ENCODE peak calls at places on chromosomes 5 and 9, in five cellular contexts. L is H1, B is H9, Y is mesenchymal stem cell, T is neuronal stem cell. D is an unnamed sample.

GRCh38 chr5:126745259-126745992 is 31.5 kb upstream of the LMNB1 start:
- DNase-seq in L (no peak), T (no peak), Y (no peak), B (peak; percentile 39), D (peak; percentile 93)

GRCh38 chr5:30401479-30402058 is 791.9 kb upstream of the CDH6 start:
- DNase-seq in Y (peak; percentile 23), B (peak; percentile 43), L (no peak), T (peak; percentile 43), D (no peak)

GRCh38 chr5:68264024-68264956 is 48.7 kb downstream of the PIK3R1 start:
- DNase-seq in L (no peak), B (no peak), T (no peak), Y (no peak), D (no peak)

GRCh38 chr9:137454145-137454505 is 5.0 kb downstream of the NSMF start:
- DNase-seq in Y (no peak), T (peak; percentile 76), B (peak; percentile 80), L (no peak), D (no peak)

GRCh38 chr5:138354926-138355378 is 2.5 kb downstream of the KDM3B start:
- DNase-seq in B (peak; percentile 64), L (no peak), Y (peak; percentile 78), T (peak; percentile 59), D (no peak)

GRCh38 chr9:137478613-137479314 is 19.6 kb upstream of the NSMF start:
- DNase-seq in T (no peak), Y (no peak), B (peak; percentile 67), L (no peak), D (peak; percentile 42)

GRCh38 chr9:133996531-133997520 is 4.7 kb upstream of the VAV2 start:
- DNase-seq in Y (no peak), T (no peak), B (no peak), L (no peak), D (no peak)

GRCh38 chr5:138459311-138459710 is 6.0 kb upstream of the EGR1 start:
- DNase-seq in L (no peak), Y (peak; percentile 32), B (no peak), T (no peak), D (peak; percentile 36)

GRCh38 chr9:97558701-97559101 is 57.2 kb downstream of the TMOD1 start:
- DNase-seq in B (no peak), Y (no peak), T (no peak), L (no peak), D (no peak)

GRCh38 chr9:32472344-32472743 is 53.7 kb downstream of the RIGI start:
- DNase-seq in Y (no peak), B (no peak), L (no peak), T (no peak), D (no peak)

GRCh38 chr5:149161026-149161687 is 19.9 kb downstream of the ABLIM3 start:
- DNase-seq in L (no peak), Y (no peak), T (no peak), B (no peak), D (no peak)

GRCh38 chr5:120545007-120545406 is 80.9 kb downstream of the PRR16 start:
- DNase-seq in L (no peak), B (no peak), Y (no peak), T (no peak), D (no peak)

GRCh38 chr5:178297751-178298150 is 65.1 kb upstream of the PHYKPL start:
- DNase-seq in B (no peak), L (no peak), T (no peak), Y (no peak), D (no peak)

GRCh38 chr9:18077941-18078678 is 395.8 kb upstream of the ADAMTSL1 start:
- DNase-seq in Y (no peak), B (no peak), T (no peak), L (no peak), D (no peak)

GRCh38 chr5:16492398-16493175 is 27.0 kb upstream of the ZNF622 start:
- DNase-seq in Y (peak; percentile 82), L (no peak), T (no peak), B (no peak), D (peak; percentile 96)

GRCh38 chr5:59793000-59793399 is 100.5 kb downstream of the PDE4D start:
- DNase-seq in Y (peak; percentile 82), T (no peak), L (no peak), B (no peak), D (peak; percentile 95)

GRCh38 chr5:86546582-86546981 is 71.2 kb upstream of the COX7C start:
- DNase-seq in Y (no peak), L (no peak), T (no peak), B (no peak), D (no peak)

GRCh38 chr9:5428794-5429528 is 8.8 kb downstream of the PLGRKT start:
- DNase-seq in T (no peak), B (no peak), L (no peak), Y (no peak), D (peak; percentile 54)

GRCh38 chr9:27528886-27529315 is 713 bp downstream of the MOB3B start:
- DNase-seq in L (no peak), B (peak; percentile 59), Y (peak; percentile 67), T (peak; percentile 61), D (peak; percentile 84)

GRCh38 chr9:211557-211956 is 3.1 kb upstream of the DOCK8 start:
- DNase-seq in T (no peak), B (no peak), L (no peak), Y (no peak), D (no peak)

GRCh38 chr5:144575736-144576135 is 405.1 kb downstream of the KCTD16 start:
- DNase-seq in T (no peak), Y (no peak), B (no peak), L (no peak), D (no peak)

GRCh38 chr5:150525781-150526180 is 17.9 kb downstream of the NDST1 start:
- DNase-seq in T (no peak), L (no peak), Y (no peak), B (no peak), D (no peak)

GRCh38 chr5:89556215-89557009 is 673.4 kb upstream of the MEF2C start:
- DNase-seq in T (no peak), L (no peak), Y (peak; percentile 68), B (no peak), D (peak; percentile 43)

GRCh38 chr5:179783128-179783527 is 10.7 kb upstream of the LTC4S start:
- DNase-seq in Y (no peak), B (no peak), T (no peak), L (no peak), D (no peak)

GRCh38 chr9:135030711-135031245 is 56.7 kb upstream of the OLFM1 start:
- DNase-seq in Y (no peak), T (no peak), B (no peak), L (no peak), D (no peak)
- H3K79me1 ChIP-seq in Y (no peaks in the 10 kb centered on the region), T (no peaks in the 10 kb centered on the region), B (no peaks in the 10 kb centered on the region), L (no peaks in the 10 kb centered on the region), D (no peaks in the 10 kb centered on the region)

GRCh38 chr5:115544371-115545064 is at the start of gene FEM1C:
- DNase-seq in T (peak; percentile 95), Y (peak; percentile 98), B (peak; percentile 99), L (peak; percentile 86), D (peak; percentile 98)
- H2BK12ac ChIP-seq in T (no peak within 1 kb of the TSS), Y (no peak within 1 kb of the TSS), B (no peak within 1 kb of the TSS), L (no peak within 1 kb of the TSS), D (no peak within 1 kb of the TSS)

GRCh38 chr5:172443441-172444109 is 10.8 kb downstream of the SH3PXD2B start:
- DNase-seq in B (no peak), L (no peak), T (no peak), Y (peak; percentile 86), D (peak; percentile 97)

GRCh38 chr5:172444626-172445365 is 9.5 kb downstream of the SH3PXD2B start:
- DNase-seq in Y (no peak), L (no peak), T (no peak), B (no peak), D (no peak)

GRCh38 chr5:172446336-172447051 is 7.8 kb downstream of the SH3PXD2B start:
- DNase-seq in B (no peak), L (no peak), Y (peak; percentile 14), T (no peak), D (no peak)

GRCh38 chr5:172447646-172448365 is 6.5 kb downstream of the SH3PXD2B start:
- DNase-seq in B (no peak), L (no peak), T (no peak), Y (no peak), D (no peak)

GRCh38 chr5:172445866-172446265 is 8.5 kb downstream of the SH3PXD2B start:
- DNase-seq in T (no peak), L (no peak), B (no peak), Y (no peak), D (no peak)
- H3K79me1 ChIP-seq in T (peaks cover 23% of the 10 kb centered on the region), L (peaks cover 31% of the 10 kb centered on the region), B (peaks cover 8% of the 10 kb centered on the region), Y (peaks cover 13% of the 10 kb centered on the region), D (no peaks in the 10 kb centered on the region)

GRCh38 chr9:107807183-107807582 is 317.6 kb upstream of the KLF4 start:
- DNase-seq in Y (peak; percentile 60), T (no peak), B (no peak), L (no peak), D (no peak)
- H2BK12ac ChIP-seq in Y (no peak overlapping the region), T (no peak overlapping the region), B (no peak overlapping the region), L (no peak overlapping the region), D (no peak overlapping the region)

DNA sequence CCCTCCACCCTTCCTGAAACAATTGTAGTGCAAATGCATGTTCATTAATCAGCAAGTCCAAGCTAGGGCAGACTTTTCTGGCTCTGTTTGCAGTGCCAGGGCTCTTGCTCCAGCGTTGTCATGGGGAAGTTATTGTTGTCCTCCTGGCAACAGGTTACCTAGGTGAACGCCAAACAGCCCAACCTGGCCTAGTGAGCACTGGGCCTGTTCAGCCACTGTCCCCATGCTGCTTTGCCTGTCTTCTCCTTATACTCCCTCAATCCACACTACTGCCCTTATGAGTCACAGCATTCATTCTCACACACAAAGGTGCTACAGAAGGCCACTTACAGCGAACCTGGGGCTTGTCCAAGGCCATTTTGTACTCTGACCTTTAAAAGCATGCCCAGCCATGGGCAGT is 34.6 kb upstream of the GLIS3 start:
- DNase-seq in T (no peak), L (no peak), Y (peak; percentile 21), B (peak; percentile 73), D (peak; percentile 93)
- H3K79me1 ChIP-seq in T (no peaks in the 10 kb centered on the region), L (no peaks in the 10 kb centered on the region), Y (no peaks in the 10 kb centered on the region), B (no peaks in the 10 kb centered on the region), D (no peaks in the 10 kb centered on the region)

GRCh38 chr5:136052692-136053335 is 24.0 kb downstream of the TGFBI start:
- DNase-seq in T (no peak), B (no peak), L (no peak), Y (no peak), D (no peak)
- H2BK12ac ChIP-seq in T (no peak overlapping the region), B (no peak overlapping the region), L (no peak overlapping the region), Y (peak overlapping the region; percentile 32), D (peak overlapping the region; percentile 20)

GRCh38 chr9:124359841-124360240 is 55.4 kb downstream of the PSMB7 start:
- DNase-seq in L (no peak), T (no peak), Y (no peak), B (no peak), D (no peak)
- H3K79me1 ChIP-seq in L (peaks cover 17% of the 10 kb centered on the region), T (peaks cover 9% of the 10 kb centered on the region), Y (peaks cover 29% of the 10 kb centered on the region), B (peaks cover 9% of the 10 kb centered on the region), D (no peaks in the 10 kb centered on the region)

DNA sequence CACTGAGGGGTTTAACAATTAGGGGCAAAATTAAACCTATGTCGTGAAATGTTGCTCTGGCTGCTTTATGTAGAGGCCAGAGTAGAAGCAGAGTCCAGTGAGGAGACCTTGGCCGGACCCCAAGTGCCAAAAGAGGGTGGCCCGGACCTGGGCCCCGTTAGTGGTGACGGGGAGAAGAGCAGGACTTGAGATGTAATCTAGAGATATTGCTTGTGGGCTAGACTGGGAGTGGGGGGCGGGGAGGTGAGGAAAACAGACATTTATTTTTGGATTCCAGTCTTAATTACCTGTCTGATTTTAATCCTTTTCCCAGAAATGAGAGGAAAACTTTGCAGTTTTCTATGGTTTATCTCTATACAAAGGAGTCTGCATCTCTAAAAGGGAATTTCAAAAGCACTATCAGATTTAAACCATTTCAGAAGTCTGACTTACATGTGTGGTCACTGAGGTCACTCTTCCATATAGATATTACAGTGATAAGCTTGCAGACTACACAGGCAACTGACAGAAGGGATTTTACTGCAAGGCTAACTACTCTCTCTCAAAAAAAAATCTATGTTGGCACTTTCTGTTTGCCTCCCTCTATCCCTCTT is 108.1 kb downstream of the MED27 start:
- DNase-seq in T (no peak), Y (no peak), L (no peak), B (no peak), D (no peak)
- H2BK12ac ChIP-seq in T (no peak overlapping the region), Y (no peak overlapping the region), L (no peak overlapping the region), B (no peak overlapping the region), D (no peak overlapping the region)

D was measured in trophoblast cell.